ENCODE peak calls at places on chromosomes 1 and 21, in six cellular contexts. C is PC-9, P is heart right ventricle, L is esophagus squamous epithelium, Q is fibroblast of lung, G is astrocyte. R is an unnamed sample.

GRCh38 chr1:64019818-64020217 is 183.6 kb upstream of the UBE2U start:
- DNase-seq in C (no peak), P (no peak), L (no peak), Q (peak), G (peak), R (no peak)

GRCh38 chr1:198619375-198620140 is 19.3 kb upstream of the PTPRC start:
- DNase-seq in C (no peak), P (no peak), L (no peak), Q (no peak), G (no peak), R (no peak)

GRCh38 chr1:3105167-3105863 is 36.3 kb downstream of the PRDM16 start:
- DNase-seq in C (no peak), P (no peak), L (no peak), Q (no peak), G (peak), R (no peak)

GRCh38 chr1:162389021-162389818 is 7.7 kb downstream of the C1orf226 start:
- DNase-seq in C (no peak), P (no peak), L (no peak), Q (peak), G (peak), R (peak)

GRCh38 chr1:53121319-53122172 is 20.9 kb downstream of the SLC1A7 start:
- DNase-seq in C (no peak), P (peak), L (no peak), Q (peak), G (peak), R (no peak)

GRCh38 chr1:232705815-232706575 is 76.1 kb upstream of the SIPA1L2 start:
- DNase-seq in C (no peak), P (no peak), L (no peak), Q (peak), G (no peak), R (no peak)

GRCh38 chr1:119475866-119476439 is 31.1 kb upstream of the HSD3B1 start:
- DNase-seq in C (peak), P (peak), L (no peak), Q (peak), G (no peak), R (no peak)

GRCh38 chr1:59243544-59243943 is 53.4 kb upstream of the FGGY start:
- DNase-seq in C (no peak), P (no peak), L (no peak), Q (no peak), G (no peak), R (no peak)

GRCh38 chr1:26049531-26050254 is 3.8 kb upstream of the SLC30A2 start:
- DNase-seq in C (no peak), P (no peak), L (no peak), Q (no peak), G (no peak), R (no peak)

GRCh38 chr1:36217667-36218066 is 6.6 kb upstream of the THRAP3 start:
- DNase-seq in C (no peak), P (no peak), L (no peak), Q (peak), G (no peak), R (no peak)

GRCh38 chr21:26943916-26944315 is 23.0 kb downstream of the ADAMTS5 start:
- DNase-seq in C (no peak), P (no peak), L (no peak), Q (no peak), G (no peak), R (no peak)

GRCh38 chr1:234902774-234903173 is 225.9 kb downstream of the TOMM20 start:
- DNase-seq in C (no peak), P (no peak), L (no peak), Q (no peak), G (no peak), R (no peak)

GRCh38 chr21:25508364-25508763 is 98.9 kb downstream of the MRPL39 start:
- DNase-seq in C (no peak), P (no peak), L (no peak), Q (no peak), G (peak), R (no peak)

GRCh38 chr1:10516925-10517676 is 42.4 kb downstream of the PEX14 start:
- DNase-seq in C (no peak), P (no peak), L (no peak), Q (no peak), G (no peak), R (no peak)

GRCh38 chr1:40627987-40628902 is 37.2 kb downstream of the RIMS3 start:
- DNase-seq in C (peak), P (no peak), L (no peak), Q (no peak), G (no peak), R (no peak)

GRCh38 chr1:9593492-9594465 is 5.1 kb downstream of the TMEM201 start:
- DNase-seq in C (no peak), P (peak), L (no peak), Q (peak), G (peak), R (peak)

GRCh38 chr1:245715970-245716369 is 561.2 kb downstream of the KIF26B start:
- DNase-seq in C (peak), P (no peak), L (no peak), Q (peak), G (peak), R (peak)

GRCh38 chr1:155188268-155188667 is 14.6 kb downstream of the TRIM46 start:
- DNase-seq in C (no peak), P (no peak), L (no peak), Q (no peak), G (no peak), R (no peak)

DNA sequence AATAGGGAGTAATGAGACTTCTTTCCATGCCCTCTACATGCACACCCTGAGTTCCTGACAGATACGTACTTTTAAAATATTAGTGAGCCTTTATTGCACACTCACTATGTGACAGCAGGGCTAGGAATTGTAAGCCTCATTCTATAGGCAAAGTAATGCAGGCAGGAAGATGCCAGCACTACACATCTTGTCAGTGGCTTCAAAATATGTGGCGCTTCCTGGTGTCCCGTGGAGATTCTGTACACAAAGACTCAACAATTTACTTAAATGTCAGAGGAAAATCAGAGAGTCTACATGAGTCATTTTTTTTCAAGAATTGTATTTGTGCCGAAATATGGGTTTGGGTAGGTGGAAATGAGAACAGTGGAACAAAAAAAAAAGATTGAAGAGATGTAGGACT is 27.6 kb downstream of the RNASEL start:
- DNase-seq in C (no peak), P (no peak), L (no peak), Q (no peak), G (no peak), R (no peak)
- H3K27ac ChIP-seq in C (no peak), P (no peak), L (no peak), Q (no peak), G (no peak), R (no peak)

DNA sequence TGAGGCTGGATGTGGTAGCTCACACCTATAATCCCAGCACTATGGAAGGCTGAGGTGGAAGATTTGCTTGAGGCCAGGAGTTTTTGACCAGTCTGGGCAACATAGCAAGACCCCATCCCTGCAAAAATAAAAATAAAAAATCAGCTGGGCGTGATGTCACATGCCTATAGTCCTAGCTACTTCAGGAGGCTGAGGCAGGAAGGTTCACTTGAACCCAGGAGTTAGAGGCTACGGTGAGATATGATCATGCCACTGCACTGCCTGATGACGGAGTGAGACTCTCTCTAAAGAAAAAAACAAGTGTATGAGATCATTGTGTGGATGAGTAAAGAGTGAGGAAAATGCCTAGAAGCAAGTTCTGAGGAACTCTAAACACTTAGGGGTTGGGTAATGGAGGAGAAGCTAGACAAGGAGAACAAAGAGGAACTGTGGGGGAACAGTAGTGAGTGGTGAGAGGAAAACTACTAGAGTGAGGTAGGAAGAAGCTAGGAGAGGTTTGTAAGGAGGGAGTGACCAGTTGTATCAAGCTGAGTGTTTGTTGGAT is 17.0 kb downstream of the CLIC4 start:
- DNase-seq in C (no peak), P (no peak), L (no peak), Q (no peak), G (peak), R (no peak)
- H3K27ac ChIP-seq in C (no peak), P (no peak), L (peak), Q (no peak), G (peak), R (peak)

DNA sequence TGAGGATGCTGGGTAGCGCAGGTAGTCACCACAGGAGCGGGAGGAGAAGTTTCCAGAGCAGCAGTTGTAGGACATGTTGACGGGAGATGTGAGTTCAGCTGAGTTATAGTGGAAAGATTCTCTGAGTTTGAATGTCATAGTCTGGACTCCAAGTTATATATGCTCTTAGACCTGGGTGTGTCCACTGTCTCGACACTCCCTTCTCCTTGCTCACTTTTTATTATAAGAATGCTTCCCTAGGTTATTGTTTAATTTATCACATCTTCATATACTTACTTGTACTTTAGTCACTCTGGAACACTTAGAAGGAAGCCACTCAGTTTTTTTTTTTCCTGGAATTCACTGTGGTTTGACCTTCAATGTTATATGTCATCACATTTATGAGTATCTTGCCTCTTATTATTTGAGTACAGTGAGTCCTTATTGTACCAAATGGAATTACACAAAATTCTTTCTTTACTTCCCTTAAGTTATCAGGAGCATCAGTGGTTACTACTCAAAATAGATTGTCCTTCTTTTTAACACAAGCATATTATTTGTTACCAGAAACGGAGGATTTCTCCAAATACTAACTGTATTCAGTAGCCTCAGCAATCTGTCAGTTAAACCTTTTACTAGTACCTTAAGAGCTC is at the start of gene KRTAP13-2:
- DNase-seq in C (no peak), P (no peak), L (no peak), Q (no peak), G (no peak), R (no peak)
- H3K27ac ChIP-seq in C (no peak), P (no peak), L (no peak), Q (no peak), G (no peak), R (no peak)

DNA sequence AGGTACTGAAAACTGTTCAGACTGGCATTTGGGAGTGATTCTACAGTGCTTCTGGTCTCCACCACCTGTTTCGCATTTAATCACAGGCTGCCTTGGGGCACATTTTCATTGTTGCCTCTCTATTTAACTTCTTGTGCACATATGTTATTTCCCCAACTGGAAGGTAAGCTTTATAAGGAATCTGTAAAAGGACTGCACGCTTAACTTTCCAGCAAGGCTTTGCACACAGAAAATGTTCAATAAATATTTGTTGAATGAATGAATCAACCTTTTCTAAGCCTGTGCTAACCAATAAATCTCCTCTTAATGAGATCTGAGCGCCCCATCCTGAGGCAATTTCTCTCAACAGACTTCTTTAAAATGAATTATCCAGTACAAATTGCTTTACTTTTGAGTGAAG is 84.3 kb upstream of the ARHGAP29 start:
- DNase-seq in C (peak), P (no peak), L (no peak), Q (no peak), G (no peak), R (no peak)
- H3K27ac ChIP-seq in C (peak), P (no peak), L (no peak), Q (no peak), G (no peak), R (peak)

DNA sequence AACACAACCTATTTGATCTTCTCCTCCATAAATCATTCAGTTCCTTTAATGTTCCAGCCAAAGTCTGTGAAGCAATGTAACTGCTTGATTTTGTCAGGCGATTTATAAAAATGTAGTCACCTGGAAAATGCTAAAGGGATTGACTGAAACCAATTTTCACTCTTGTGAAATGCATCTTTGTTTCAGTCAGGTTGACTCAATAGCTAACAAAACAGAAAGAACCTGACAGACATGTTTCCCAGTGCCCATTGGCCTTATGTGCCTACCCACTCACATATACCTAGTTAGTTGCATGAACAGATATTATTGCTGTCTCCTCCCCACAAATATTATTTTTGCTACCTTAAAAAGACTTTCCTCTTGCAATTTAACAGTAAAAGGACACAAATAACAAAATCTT is 335.7 kb downstream of the CHRM3 start:
- DNase-seq in C (peak), P (no peak), L (no peak), Q (no peak), G (no peak), R (no peak)
- H3K27ac ChIP-seq in C (peak), P (no peak), L (no peak), Q (no peak), G (no peak), R (no peak)

DNA sequence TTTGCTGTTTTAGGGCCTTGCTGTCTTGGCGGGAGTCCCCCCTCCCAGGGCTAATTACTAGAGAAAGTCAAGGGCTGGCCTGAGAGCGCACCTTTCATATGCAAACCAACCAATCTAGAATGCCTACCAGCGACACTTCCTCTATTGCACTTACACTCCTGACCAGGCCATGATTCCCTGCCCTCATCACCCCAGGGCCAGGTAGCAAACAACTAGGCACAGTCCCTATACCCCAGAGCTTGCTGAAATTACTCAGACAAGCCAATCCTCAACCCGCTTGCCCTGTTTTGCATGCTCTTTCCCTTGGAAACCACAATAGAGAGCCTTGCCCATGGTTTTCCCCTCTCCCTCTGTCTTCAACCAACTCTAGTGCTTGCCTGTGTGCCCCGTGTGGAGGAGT is 70.3 kb downstream of the URB2 start:
- DNase-seq in C (no peak), P (no peak), L (no peak), Q (no peak), G (no peak), R (no peak)
- H3K27ac ChIP-seq in C (no peak), P (no peak), L (no peak), Q (no peak), G (no peak), R (no peak)

R was measured in epithelial cell of prostate.